ENCODE peak calls at places on chromosome 1, in seven cellular contexts. X is neural progenitor cell, W is adipocyte, A is fibroblast of lung, L is H1, H is GM23248, D is SK-N-SH. B is an unnamed sample.

GRCh38 chr1:118636004-118636403 is 352.1 kb downstream of the TBX15 start:
- DNase-seq in D (no peak), X (no peak), W (no peak), H (no peak), A (no peak), L (no peak), B (no peak)

GRCh38 chr1:112544011-112544688 is 35.4 kb downstream of the WNT2B start:
- DNase-seq in A (peak; percentile 93), W (peak; percentile 82), X (no peak), L (no peak), D (no peak), H (peak; percentile 94), B (peak; percentile 82)

GRCh38 chr1:235063068-235063765 is 65.4 kb downstream of the TOMM20 start:
- DNase-seq in L (no peak), W (no peak), X (no peak), D (no peak), A (no peak), H (no peak), B (no peak)

GRCh38 chr1:56584910-56585528 is 5.7 kb upstream of the PLPP3 start:
- DNase-seq in W (peak; percentile 88), D (peak; percentile 62), L (no peak), H (peak; percentile 81), A (peak; percentile 84), X (peak; percentile 69), B (peak; percentile 25)

GRCh38 chr1:228336308-228337030 is 70.2 kb downstream of the TRIM11 start:
- DNase-seq in D (no peak), L (no peak), H (peak; percentile 21), W (peak; percentile 8), A (no peak), X (no peak), B (no peak)

GRCh38 chr1:191206808-191207207 is 729.1 kb upstream of the BRINP3 start:
- DNase-seq in D (no peak), H (no peak), L (no peak), W (peak; percentile 45), X (no peak), A (peak; percentile 31), B (peak; percentile 19)

GRCh38 chr1:38044224-38045215 is 2.1 kb downstream of the POU3F1 start:
- DNase-seq in D (no peak), A (peak; percentile 22), W (no peak), H (peak; percentile 17), X (no peak), L (no peak), B (no peak)

GRCh38 chr1:109761227-109762038 is 2.3 kb downstream of the EPS8L3 start:
- DNase-seq in D (peak; percentile 28), L (no peak), A (no peak), H (no peak), W (no peak), X (no peak), B (no peak)

GRCh38 chr1:152623203-152623844 is 421 bp upstream of the LCE3A start:
- DNase-seq in A (no peak), X (no peak), L (no peak), D (peak; percentile 37), H (peak; percentile 23), W (no peak), B (no peak)

GRCh38 chr1:63626222-63626621 is 33.0 kb downstream of the PGM1 start:
- DNase-seq in X (no peak), A (peak; percentile 48), L (no peak), W (peak; percentile 57), D (no peak), H (no peak), B (no peak)

GRCh38 chr1:155250633-155251449 is 4.4 kb downstream of the ENTREP3 start:
- DNase-seq in X (peak; percentile 98), H (peak; percentile 95), A (peak; percentile 91), L (no peak), D (peak; percentile 98), W (peak; percentile 98), B (peak; percentile 73)

GRCh38 chr1:1090424-1091343 is 16.6 kb upstream of the RNF223 start:
- DNase-seq in W (no peak), A (no peak), L (no peak), X (no peak), H (no peak), D (peak; percentile 30), B (no peak)

GRCh38 chr1:35444519-35444774 is 112.8 kb downstream of the KIAA0319L start:
- DNase-seq in H (no peak), X (no peak), W (no peak), L (no peak), A (no peak), D (no peak), B (no peak)

GRCh38 chr1:196445775-196446174 is 162.5 kb downstream of the KCNT2 start:
- DNase-seq in L (no peak), H (no peak), W (no peak), X (no peak), A (no peak), D (no peak), B (no peak)

GRCh38 chr1:109598655-109599054 is 20.8 kb downstream of the GNAT2 start:
- DNase-seq in H (peak; percentile 24), W (no peak), A (no peak), L (no peak), X (peak; percentile 57), D (peak; percentile 6), B (no peak)

GRCh38 chr1:51663105-51663504 is 46.2 kb downstream of the OSBPL9 start:
- DNase-seq in H (no peak), A (no peak), D (no peak), L (no peak), W (no peak), X (no peak), B (no peak)

GRCh38 chr1:97082160-97082848 is 360.7 kb downstream of the PTBP2 start:
- DNase-seq in D (no peak), X (no peak), H (no peak), W (no peak), A (no peak), L (no peak), B (peak; percentile 85)

GRCh38 chr1:82323144-82323543 is 522.4 kb downstream of the ADGRL2 start:
- DNase-seq in H (no peak), W (no peak), D (no peak), L (no peak), X (no peak), A (no peak), B (no peak)

GRCh38 chr1:247177755-247178154 is 5.9 kb upstream of the ZNF124 start:
- DNase-seq in A (no peak), X (no peak), W (no peak), H (no peak), D (no peak), L (no peak), B (no peak)

GRCh38 chr1:109256085-109256484 is 6.7 kb downstream of the CELSR2 start:
- DNase-seq in A (no peak), L (no peak), W (no peak), X (no peak), H (no peak), D (no peak), B (no peak)

DNA sequence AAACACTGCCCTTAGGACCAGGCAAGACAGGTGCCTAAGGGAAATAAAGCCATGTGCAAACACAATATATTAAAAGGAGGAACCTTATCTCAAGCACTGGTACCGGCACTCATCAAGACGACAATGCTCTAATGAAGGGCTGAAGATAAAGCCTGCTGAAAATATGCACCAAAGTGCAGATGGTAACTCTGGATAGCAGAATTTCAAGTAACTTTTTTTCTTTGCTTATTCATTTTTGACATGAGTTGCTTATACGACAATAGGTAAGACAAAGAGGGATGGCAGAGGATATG is 9.3 kb downstream of the IRF6 start:
- DNase-seq in X (no peak), D (no peak), A (no peak), H (no peak), L (no peak), W (no peak), B (no peak)
- H3K4me3 ChIP-seq in X (no peak overlapping the region), D (no peak overlapping the region), A (no peak overlapping the region), H (no peak overlapping the region), L (no peak overlapping the region), W (no peak overlapping the region), B (no peak overlapping the region)

DNA sequence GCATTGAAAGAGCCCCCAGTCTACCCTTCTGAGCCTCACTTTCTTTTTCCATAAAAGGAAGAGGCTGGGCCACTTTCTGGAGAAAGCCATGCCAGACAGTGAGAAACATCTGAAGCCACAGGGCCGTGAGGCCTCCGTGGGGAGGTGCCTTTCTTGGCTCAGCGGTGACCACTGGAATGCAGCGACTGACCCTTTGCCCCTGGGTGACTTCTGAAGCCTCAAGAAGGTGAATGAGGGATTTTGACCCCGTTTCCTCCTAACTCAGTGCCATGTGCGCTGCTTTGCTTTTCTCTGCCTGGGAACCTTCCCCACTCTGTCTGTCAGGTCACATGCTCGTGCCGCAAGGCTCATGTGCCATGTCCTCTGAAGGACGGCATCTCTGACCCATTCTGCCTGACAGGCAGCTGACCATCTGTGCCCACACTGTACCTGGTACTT is 44.7 kb upstream of the A3GALT2 start:
- DNase-seq in A (peak; percentile 87), H (no peak), L (no peak), D (no peak), X (peak; percentile 57), W (peak; percentile 70), B (no peak)
- H3K9ac ChIP-seq in A (no peak overlapping the region), H (no peak overlapping the region), L (no peak overlapping the region), D (no peak overlapping the region), X (no peak overlapping the region), W (peak overlapping the region; percentile 45), B (no peak overlapping the region)

GRCh38 chr1:206566976-206567375 is 45.3 kb downstream of the EIF2D start:
- DNase-seq in W (no peak), H (no peak), L (no peak), A (no peak), D (no peak), X (no peak), B (no peak)
- H3K4me1 ChIP-seq in W (no peaks in the 10 kb centered on the region), H (no peaks in the 10 kb centered on the region), L (peaks cover 5% of the 10 kb centered on the region), A (no peaks in the 10 kb centered on the region), D (no peaks in the 10 kb centered on the region), X (peaks cover 7% of the 10 kb centered on the region), B (no peaks in the 10 kb centered on the region)

GRCh38 chr1:3066826-3067225 is 2.2 kb upstream of the PRDM16 start:
- DNase-seq in A (no peak), X (no peak), D (peak; percentile 16), W (no peak), H (no peak), L (no peak), B (no peak)
- H3K4me3 ChIP-seq in A (no peak overlapping the region), X (no peak overlapping the region), D (no peak overlapping the region), W (no peak overlapping the region), H (no peak overlapping the region), L (no peak overlapping the region), B (no peak overlapping the region)

GRCh38 chr1:201739054-201739453 is 89.9 kb upstream of the IPO9 start:
- DNase-seq in D (peak; percentile 47), W (no peak), L (no peak), X (no peak), H (peak; percentile 46), A (no peak), B (no peak)
- H3K9ac ChIP-seq in D (peak overlapping the region; percentile 84), W (peak overlapping the region; percentile 97), L (peak overlapping the region; percentile 52), X (peak overlapping the region; percentile 78), H (peak overlapping the region; percentile 92), A (no peak overlapping the region), B (peak overlapping the region; percentile 79)

GRCh38 chr1:98323906-98324358 is 337.6 kb upstream of the SNX7 start:
- DNase-seq in D (no peak), W (peak; percentile 88), A (peak; percentile 97), H (peak; percentile 87), X (no peak), L (peak; percentile 19), B (peak; percentile 89)
- H3K4me1 ChIP-seq in D (peaks cover 4% of the 10 kb centered on the region), W (peaks cover 57% of the 10 kb centered on the region), A (peaks cover 24% of the 10 kb centered on the region), H (peaks cover 71% of the 10 kb centered on the region), X (no peaks in the 10 kb centered on the region), L (no peaks in the 10 kb centered on the region), B (peaks cover 53% of the 10 kb centered on the region)

B was measured in mammary epithelial cell.